ENCODE peak calls at places on chromosomes 1 and 21, in eight cellular contexts. N, S, T, L, Z, I, M and W are unnamed samples.

GRCh38 chr21:36847189-36847588 is 119.3 kb downstream of the HLCS start:
- DNase-seq in N (peak; percentile 44), S (peak; percentile 91), T (no peak), L (no peak), Z (no peak), I (no peak), M (no peak), W (no peak)

GRCh38 chr1:33878392-33878791 is 14.5 kb downstream of the HMGB4 start:
- DNase-seq in N (no peak), S (no peak), T (no peak), L (no peak), Z (no peak), I (no peak), M (no peak), W (peak; percentile 64)

GRCh38 chr1:99964806-99965205 is 5.0 kb upstream of the SLC35A3 start:
- DNase-seq in N (no peak), S (no peak), T (no peak), L (no peak), Z (no peak), I (no peak), M (peak; percentile 83), W (no peak)

GRCh38 chr1:39250460-39251240 is 46.2 kb downstream of the MACF1 start:
- DNase-seq in N (peak; percentile 39), S (peak; percentile 32), T (no peak), L (no peak), Z (no peak), I (no peak), M (no peak), W (no peak)

GRCh38 chr1:207619833-207620572 is 24.9 kb upstream of the CR1L start:
- DNase-seq in N (peak; percentile 71), S (peak; percentile 75), T (no peak), L (peak; percentile 12), Z (peak; percentile 61), I (no peak), M (peak; percentile 30), W (no peak)

GRCh38 chr21:44854664-44855446 is 18.6 kb downstream of the PTTG1IP start:
- DNase-seq in N (no peak), S (no peak), T (no peak), L (no peak), Z (no peak), I (peak; percentile 74), M (no peak), W (no peak)

GRCh38 chr1:41539999-41540398 is 55.5 kb upstream of the EDN2 start:
- DNase-seq in N (no peak), S (no peak), T (no peak), L (no peak), Z (no peak), I (peak; percentile 61), M (no peak), W (no peak)

GRCh38 chr1:192977089-192977706 is 82.0 kb downstream of the UCHL5 start:
- DNase-seq in N (no peak), S (no peak), T (no peak), L (no peak), Z (no peak), I (no peak), M (peak; percentile 38), W (no peak)

GRCh38 chr1:24454684-24455091 is 39.1 kb downstream of the NIPAL3 start:
- DNase-seq in N (no peak), S (no peak), T (no peak), L (no peak), Z (no peak), I (no peak), M (no peak), W (peak; percentile 28)

GRCh38 chr1:196527941-196528340 is 80.3 kb downstream of the KCNT2 start:
- DNase-seq in N (no peak), S (no peak), T (no peak), L (no peak), Z (no peak), I (no peak), M (no peak), W (no peak)

GRCh38 chr21:43693981-43694380 is 24.9 kb upstream of the PDXK start:
- DNase-seq in N (no peak), S (no peak), T (no peak), L (no peak), Z (no peak), I (no peak), M (no peak), W (no peak)

GRCh38 chr1:94634977-94635416 is 93.4 kb upstream of the F3 start:
- DNase-seq in N (peak; percentile 18), S (no peak), T (no peak), L (no peak), Z (no peak), I (no peak), M (no peak), W (no peak)

GRCh38 chr1:247402099-247402706 is 13.8 kb upstream of the NLRP3 start:
- DNase-seq in N (no peak), S (no peak), T (no peak), L (no peak), Z (no peak), I (no peak), M (no peak), W (no peak)

GRCh38 chr1:77683836-77684148 is 1.3 kb upstream of the ZZZ3 start:
- DNase-seq in N (no peak), S (peak; percentile 19), T (no peak), L (no peak), Z (no peak), I (no peak), M (no peak), W (no peak)

GRCh38 chr1:3495776-3496745 is 41.6 kb downstream of the ARHGEF16 start:
- DNase-seq in N (no peak), S (peak; percentile 9), T (no peak), L (no peak), Z (no peak), I (no peak), M (no peak), W (no peak)

GRCh38 chr21:41207401-41208388 is 39.7 kb downstream of the BACE2 start:
- DNase-seq in N (no peak), S (peak; percentile 93), T (no peak), L (no peak), Z (no peak), I (peak; percentile 91), M (no peak), W (no peak)

GRCh38 chr21:45113543-45113942 is 39.2 kb downstream of the ADARB1 start:
- DNase-seq in N (no peak), S (no peak), T (no peak), L (no peak), Z (no peak), I (no peak), M (no peak), W (no peak)

GRCh38 chr1:33895396-33895795 is 31.5 kb downstream of the HMGB4 start:
- DNase-seq in N (no peak), S (no peak), T (no peak), L (no peak), Z (no peak), I (no peak), M (no peak), W (no peak)

GRCh38 chr1:153527023-153527724 is 8.6 kb downstream of the S100A6 start:
- DNase-seq in N (no peak), S (peak; percentile 64), T (no peak), L (no peak), Z (no peak), I (peak; percentile 49), M (no peak), W (no peak)

GRCh38 chr1:234926574-234927311 is 201.9 kb downstream of the TOMM20 start:
- DNase-seq in N (no peak), S (no peak), T (peak; percentile 72), L (no peak), Z (no peak), I (no peak), M (no peak), W (peak; percentile 42)

GRCh38 chr1:202210370-202210769 is 16.8 kb downstream of the LGR6 start:
- DNase-seq in N (peak; percentile 38), S (peak; percentile 24), T (no peak), L (no peak), Z (peak; percentile 93), I (no peak), M (no peak), W (no peak)

GRCh38 chr1:226422478-226422877 is 14.6 kb upstream of the PARP1 start:
- DNase-seq in N (no peak), S (no peak), T (peak; percentile 30), L (no peak), Z (no peak), I (no peak), M (no peak), W (no peak)

GRCh38 chr21:42618713-42619112 is 34.7 kb upstream of the PDE9A start:
- DNase-seq in N (no peak), S (peak; percentile 68), T (no peak), L (no peak), Z (no peak), I (no peak), M (no peak), W (no peak)

GRCh38 chr1:97805093-97805492 is 115.7 kb downstream of the DPYD start:
- DNase-seq in N (no peak), S (no peak), T (no peak), L (no peak), Z (no peak), I (no peak), M (no peak), W (no peak)